ENCODE peak calls at places on chromosome 1, in six cellular contexts. J is activated naive CD4-positive, alpha-beta T cell treated with anti-CD3 and anti-CD28 coated beads, Interleukin-2, amount 10 ng/mL, durations not matched to agents 7 days and 5 days; X is T-helper 1 cell; Q is H54; Z is hepatocyte; P is amniotic stem cell. E is an unnamed sample.

GRCh38 chr1:203408485-203409229 is 57.7 kb upstream of the FMOD start:
- DNase-seq in Z (peak; percentile 73), P (peak; percentile 52), X (no peak), Q (peak; percentile 60), J (no peak), E (peak; percentile 10)

GRCh38 chr1:60695633-60696032 is 386.7 kb upstream of the NFIA start:
- DNase-seq in P (no peak), Z (no peak), Q (no peak), J (no peak), X (no peak), E (no peak)

GRCh38 chr1:183653876-183654451 is 848 bp upstream of the APOBEC4 start:
- DNase-seq in X (no peak), Q (no peak), P (no peak), Z (no peak), J (no peak), E (no peak)

GRCh38 chr1:234230414-234230862 is 142.8 kb upstream of the COA6 start:
- DNase-seq in P (no peak), J (peak; percentile 57), X (no peak), Z (no peak), Q (no peak), E (no peak)

GRCh38 chr1:36085686-36086526 is 2.0 kb downstream of the TEKT2 start:
- DNase-seq in Z (no peak), Q (no peak), J (no peak), X (no peak), P (no peak), E (no peak)

GRCh38 chr1:233143266-233143665 is 152.3 kb downstream of the PCNX2 start:
- DNase-seq in Z (no peak), J (no peak), P (no peak), Q (no peak), X (no peak), E (no peak)

GRCh38 chr1:45493116-45493697 is 2.2 kb upstream of the TESK2 start:
- DNase-seq in J (peak; percentile 68), Q (no peak), X (peak; percentile 42), Z (peak; percentile 66), P (peak; percentile 24), E (no peak)

GRCh38 chr1:200075522-200075921 is 48.0 kb downstream of the NR5A2 start:
- DNase-seq in Z (no peak), Q (no peak), X (no peak), J (no peak), P (no peak), E (no peak)

GRCh38 chr1:119622694-119623515 is 25.2 kb downstream of the ZNF697 start:
- DNase-seq in J (no peak), Z (no peak), X (no peak), Q (no peak), P (no peak), E (no peak)

GRCh38 chr1:199298825-199299224 is 660.0 kb downstream of the PTPRC start:
- DNase-seq in P (peak; percentile 46), Q (no peak), J (no peak), X (no peak), Z (no peak), E (no peak)

GRCh38 chr1:197917813-197918646 is 858 bp downstream of the LHX9 start:
- DNase-seq in Q (peak; percentile 26), P (no peak), J (no peak), Z (no peak), X (no peak), E (no peak)

GRCh38 chr1:28926629-28927441 is 12.5 kb downstream of the EPB41 start:
- DNase-seq in J (peak; percentile 55), X (peak; percentile 45), Z (no peak), Q (no peak), P (no peak), E (no peak)

GRCh38 chr1:25641329-25641725 is 24.7 kb downstream of the MAN1C1 start:
- DNase-seq in Z (no peak), Q (no peak), P (no peak), J (no peak), X (no peak), E (no peak)

E was measured in non-pigmented ciliary epithelial cell.